ENCODE peak calls at places on chromosomes 7 and 10, in six cellular contexts. I is AG04450; W is suprapubic skin; Z is IMR-90; O is effector memory CD4-positive, alpha-beta T cell; P is left ventricle myocardium inferior. G is an unnamed sample.

GRCh38 chr7:107147464-107148214 is 21.2 kb upstream of the HBP1 start:
- DNase-seq in Z (peak; percentile 47), W (no peak), P (no peak), I (no peak), O (no peak), G (peak; percentile 42)

GRCh38 chr7:102450242-102450641 is 14.4 kb downstream of the ALKBH4 start:
- DNase-seq in W (no peak), I (no peak), P (no peak), Z (no peak), O (peak; percentile 25), G (no peak)

GRCh38 chr7:134781171-134781570 is 1.7 kb downstream of the CALD1 start:
- DNase-seq in W (no peak), O (no peak), Z (no peak), P (no peak), I (no peak), G (no peak)

GRCh38 chr7:9200666-9201065 is 767.3 kb downstream of the NXPH1 start:
- DNase-seq in Z (no peak), I (no peak), P (no peak), W (no peak), O (no peak), G (no peak)

GRCh38 chr7:99679032-99679399 is 780 bp downstream of the CYP3A5 start:
- DNase-seq in I (no peak), W (no peak), Z (peak; percentile 22), O (no peak), P (no peak), G (peak; percentile 85)

GRCh38 chr7:16409777-16410176 is 11.6 kb downstream of the CRPPA start:
- DNase-seq in P (no peak), W (no peak), I (no peak), Z (peak; percentile 40), O (no peak), G (peak; percentile 26)

GRCh38 chr10:29849434-29849833 is 210.0 kb downstream of the JCAD start:
- DNase-seq in W (no peak), P (no peak), I (peak; percentile 82), Z (peak; percentile 95), O (no peak), G (peak; percentile 69)

GRCh38 chr10:28312572-28312971 is 9.7 kb upstream of the MPP7 start:
- DNase-seq in I (no peak), O (no peak), Z (no peak), W (no peak), P (no peak), G (peak; percentile 60)

GRCh38 chr10:104339469-104340098 is 1.3 kb upstream of the ITPRIP start:
- DNase-seq in O (no peak), P (no peak), Z (peak; percentile 77), W (no peak), I (no peak), G (no peak)

GRCh38 chr7:130938661-130939060 is 204.7 kb upstream of the KLF14 start:
- DNase-seq in O (peak; percentile 61), I (no peak), P (no peak), Z (no peak), W (no peak), G (no peak)

GRCh38 chr7:67470256-67470751 is 473.7 kb downstream of the TYW1 start:
- DNase-seq in Z (no peak), P (peak; percentile 15), I (no peak), W (no peak), O (no peak), G (no peak)

GRCh38 chr10:78312197-78313046 is 278.8 kb downstream of the RPS24 start:
- DNase-seq in P (no peak), O (no peak), W (no peak), I (no peak), Z (peak; percentile 40), G (no peak)

GRCh38 chr10:14056545-14057332 is 274.0 kb downstream of the FRMD4A start:
- DNase-seq in O (no peak), Z (peak; percentile 97), I (peak; percentile 86), P (no peak), W (no peak), G (no peak)

GRCh38 chr10:97075961-97076525 is 109.7 kb downstream of the SLIT1 start:
- DNase-seq in P (no peak), I (no peak), O (no peak), W (no peak), Z (no peak), G (no peak)

GRCh38 chr10:110364531-110364937 is 59.8 kb upstream of the SMNDC1 start:
- DNase-seq in O (no peak), I (no peak), W (no peak), P (no peak), Z (no peak), G (peak; percentile 21)

GRCh38 chr7:90621892-90622182 is 25.7 kb downstream of the CDK14 start:
- DNase-seq in P (no peak), O (no peak), I (no peak), Z (no peak), W (no peak), G (peak; percentile 94)

GRCh38 chr7:25885057-25885576 is 266.9 kb upstream of the NFE2L3 start:
- DNase-seq in Z (no peak), I (no peak), P (no peak), O (no peak), W (no peak), G (no peak)

GRCh38 chr7:920351-921070 is 34.0 kb downstream of the ADAP1 start:
- DNase-seq in O (no peak), W (peak; percentile 64), P (peak; percentile 12), I (no peak), Z (no peak), G (no peak)

GRCh38 chr7:12130664-12131063 is 80.4 kb upstream of the TMEM106B start:
- DNase-seq in I (no peak), W (no peak), P (no peak), Z (no peak), O (no peak), G (no peak)

GRCh38 chr10:42864575-42864974 is 82.0 kb downstream of the BMS1 start:
- DNase-seq in W (no peak), P (no peak), Z (peak; percentile 9), O (no peak), I (no peak), G (no peak)

GRCh38 chr10:93074137-93074596 is 474 bp downstream of the CYP26A1 start:
- DNase-seq in W (no peak), Z (no peak), P (no peak), I (no peak), O (no peak), G (peak; percentile 68)

GRCh38 chr10:113335603-113336002 is 217.2 kb upstream of the HABP2 start:
- DNase-seq in Z (peak; percentile 1), W (no peak), P (no peak), O (no peak), I (no peak), G (no peak)

GRCh38 chr7:46580756-46581155 is 659.7 kb upstream of the IGFBP3 start:
- DNase-seq in Z (no peak), O (no peak), I (no peak), P (no peak), W (no peak), G (no peak)

GRCh38 chr10:101091546-101092290 is 29.9 kb downstream of the KAZALD1 start:
- DNase-seq in I (no peak), Z (no peak), W (no peak), P (no peak), O (no peak), G (no peak)

GRCh38 chr7:1396195-1396594 is 63.1 kb downstream of the MICALL2 start:
- DNase-seq in Z (no peak), O (no peak), I (no peak), W (no peak), P (no peak), G (no peak)

GRCh38 chr10:132551093-132551807 is 13.7 kb downstream of the INPP5A start:
- DNase-seq in P (no peak), I (no peak), O (no peak), W (no peak), Z (no peak), G (no peak)

GRCh38 chr10:128029731-128030369 is 96.4 kb downstream of the MKI67 start:
- DNase-seq in I (no peak), P (no peak), Z (no peak), O (no peak), W (no peak), G (peak; percentile 54)
- H3K27me3 ChIP-seq in I (peaks cover 3% of the 10 kb centered on the region), P (no peaks in the 10 kb centered on the region), Z (no peaks in the 10 kb centered on the region), O (no peaks in the 10 kb centered on the region), W (no peaks in the 10 kb centered on the region), G (no peaks in the 10 kb centered on the region)

GRCh38 chr7:143356414-143357050 is 6.0 kb downstream of the FAM131B start:
- DNase-seq in P (no peak), W (no peak), Z (no peak), O (no peak), I (no peak), G (no peak)

GRCh38 chr7:143355450-143356385 is 6.8 kb downstream of the FAM131B start:
- DNase-seq in W (no peak), O (no peak), P (no peak), Z (no peak), I (no peak), G (no peak)

GRCh38 chr7:143360788-143361551 is 1.5 kb downstream of the FAM131B start:
- DNase-seq in I (no peak), P (no peak), Z (no peak), W (no peak), O (no peak), G (no peak)

GRCh38 chr7:143359769-143360168 is 2.7 kb downstream of the FAM131B start:
- DNase-seq in I (no peak), W (no peak), P (no peak), O (no peak), Z (no peak), G (no peak)

GRCh38 chr7:143358626-143359025 is 3.9 kb downstream of the FAM131B start:
- DNase-seq in W (no peak), P (no peak), Z (no peak), I (no peak), O (no peak), G (no peak)
- H3K27me3 ChIP-seq in W (peaks cover 49% of the 10 kb centered on the region), P (peaks cover 81% of the 10 kb centered on the region), Z (peaks cover 28% of the 10 kb centered on the region), I (peaks cover 33% of the 10 kb centered on the region), O (no peaks in the 10 kb centered on the region), G (peaks cover 35% of the 10 kb centered on the region)

DNA sequence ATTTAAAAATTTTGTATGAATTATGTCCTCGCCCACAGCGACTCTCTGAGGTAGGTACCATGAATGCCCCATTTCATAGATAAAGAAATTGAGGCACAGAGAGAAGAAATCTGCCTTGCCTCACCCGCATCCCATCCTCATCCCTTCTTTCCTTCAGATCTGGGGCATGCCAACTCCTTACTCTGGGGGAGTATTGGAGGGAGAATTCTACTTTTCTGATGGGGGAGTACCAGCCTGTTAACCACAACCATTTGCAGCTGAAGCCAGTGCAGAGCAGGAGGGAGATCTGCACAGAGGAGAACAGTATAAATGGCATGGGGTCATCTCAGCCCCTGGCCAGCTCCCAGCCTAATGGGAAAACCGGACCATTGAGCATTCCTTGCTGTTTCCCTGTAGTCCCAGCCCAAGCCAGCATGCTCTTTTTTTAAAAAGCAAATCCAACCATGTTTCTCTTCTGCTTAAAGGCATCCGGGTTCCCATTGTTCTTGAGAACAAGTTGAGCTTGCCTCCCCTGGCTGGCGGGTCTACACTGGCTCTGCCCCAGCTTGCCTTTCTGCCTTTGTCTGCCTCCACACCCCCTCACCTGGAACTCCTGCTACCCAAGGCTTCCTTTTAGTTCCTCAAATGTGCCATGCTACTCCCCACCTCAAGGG is 8.7 kb upstream of the ZNF503 start:
- DNase-seq in I (no peak), P (peak; percentile 33), W (no peak), Z (no peak), O (no peak), G (no peak)
- H3K27me3 ChIP-seq in I (peaks cover 75% of the 10 kb centered on the region), P (no peaks in the 10 kb centered on the region), W (no peaks in the 10 kb centered on the region), Z (peaks cover 18% of the 10 kb centered on the region), O (peaks cover 37% of the 10 kb centered on the region), G (peaks cover 93% of the 10 kb centered on the region)

DNA sequence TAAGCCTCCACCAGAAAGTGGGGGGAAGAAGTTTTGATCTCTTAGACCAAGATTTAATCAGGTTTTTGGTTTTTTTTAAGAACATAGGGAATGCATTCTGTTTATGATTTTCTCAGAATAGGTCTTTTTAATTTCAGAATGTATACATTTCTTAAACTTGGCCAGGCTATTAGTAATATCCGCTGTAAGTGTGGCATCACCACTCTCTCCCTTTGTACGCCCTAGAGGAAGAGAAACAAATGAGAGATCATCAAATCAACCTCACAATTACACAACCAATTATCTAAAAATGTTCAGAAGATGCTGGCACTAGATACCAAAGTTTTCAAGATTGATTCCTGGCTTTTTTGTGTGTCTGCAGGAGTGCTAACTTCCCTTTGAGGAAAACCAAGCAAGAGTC is 70.1 kb downstream of the KLF6 start:
- DNase-seq in O (no peak), I (no peak), Z (no peak), W (no peak), P (no peak), G (peak; percentile 15)
- H3K27me3 ChIP-seq in O (no peaks in the 10 kb centered on the region), I (no peaks in the 10 kb centered on the region), Z (no peaks in the 10 kb centered on the region), W (no peaks in the 10 kb centered on the region), P (no peaks in the 10 kb centered on the region), G (no peaks in the 10 kb centered on the region)